ENCODE peak calls at places on chromosomes 4 and X, in ten cellular contexts. V, W, S, P, H, N, Z, D, O and K are unnamed samples.

GRCh38 chrX:152842772-152843338 is 12.0 kb downstream of the NSDHL start:
- DNase-seq in D (no peak), H (no peak), P (no peak), N (no peak), V (no peak), O (no peak), Z (no peak), W (no peak), S (no peak), K (no peak)

GRCh38 chr4:156774422-156774821 is 197.2 kb downstream of the PDGFC start:
- DNase-seq in O (peak; percentile 72), D (peak; percentile 86), V (no peak), P (no peak), W (no peak), S (no peak), Z (no peak), N (no peak), H (no peak), K (peak; percentile 82)

GRCh38 chr4:118740869-118741268 is 55.7 kb downstream of the METTL14 start:
- DNase-seq in O (no peak), W (no peak), H (no peak), D (no peak), V (no peak), Z (peak; percentile 1), N (no peak), P (peak; percentile 55), S (no peak), K (no peak)

GRCh38 chr4:38315296-38315695 is 348.7 kb upstream of the KLF3 start:
- DNase-seq in S (no peak), Z (no peak), V (no peak), O (no peak), H (no peak), P (no peak), D (no peak), W (no peak), N (no peak), K (no peak)

GRCh38 chrX:36909584-36909983 is 98.6 kb upstream of the FAM47C start:
- DNase-seq in Z (no peak), P (no peak), V (no peak), O (no peak), H (no peak), D (no peak), S (no peak), W (no peak), N (no peak), K (no peak)

GRCh38 chr4:40325406-40326019 is 9.6 kb upstream of the CHRNA9 start:
- DNase-seq in N (peak; percentile 36), O (no peak), D (peak; percentile 52), S (no peak), V (peak; percentile 46), P (peak; percentile 67), Z (peak; percentile 59), W (no peak), H (no peak), K (peak; percentile 50)

GRCh38 chr4:47418147-47418546 is 45.4 kb downstream of the COMMD8 start:
- DNase-seq in P (no peak), W (no peak), N (no peak), S (no peak), V (no peak), H (no peak), D (no peak), Z (no peak), O (no peak), K (no peak)

GRCh38 chr4:94803181-94803580 is 45.4 kb downstream of the BMPR1B start:
- DNase-seq in O (no peak), W (no peak), H (no peak), V (no peak), S (no peak), Z (no peak), N (no peak), D (no peak), P (no peak), K (no peak)

GRCh38 chr4:8665406-8666360 is 73.1 kb downstream of the CPZ start:
- DNase-seq in H (no peak), W (no peak), D (no peak), V (no peak), P (no peak), Z (no peak), S (no peak), N (no peak), O (no peak), K (no peak)

GRCh38 chrX:107561468-107562215 is 66.7 kb upstream of the PRPS1 start:
- DNase-seq in O (no peak), Z (no peak), H (no peak), V (no peak), D (no peak), S (no peak), P (no peak), W (no peak), N (no peak), K (no peak)

GRCh38 chr4:76562161-76562560 is 127.1 kb downstream of the SHROOM3 start:
- DNase-seq in D (peak; percentile 38), N (no peak), S (no peak), V (no peak), W (no peak), H (no peak), Z (no peak), P (no peak), O (no peak), K (peak; percentile 49)

GRCh38 chr4:172149329-172149728 is 336.1 kb downstream of the GALNTL6 start:
- DNase-seq in S (no peak), Z (no peak), P (peak; percentile 66), D (no peak), W (no peak), H (no peak), O (no peak), N (no peak), V (no peak), K (no peak)

GRCh38 chrX:39753296-39753996 is 344.3 kb downstream of the BCOR start:
- DNase-seq in Z (no peak), O (no peak), S (no peak), P (no peak), W (no peak), V (no peak), N (no peak), D (peak; percentile 34), H (no peak), K (no peak)

GRCh38 chrX:78388663-78389062 is 61.3 kb upstream of the CYSLTR1 start:
- DNase-seq in V (no peak), H (no peak), P (no peak), Z (no peak), O (no peak), N (no peak), S (no peak), D (no peak), W (no peak), K (no peak)
- H3K9me3 ChIP-seq in V (no peaks in the 10 kb centered on the region), H (no peaks in the 10 kb centered on the region), P (no peaks in the 10 kb centered on the region), Z (no peaks in the 10 kb centered on the region), O (no peaks in the 10 kb centered on the region), N (peaks cover 12% of the 10 kb centered on the region), S (no peaks in the 10 kb centered on the region), D (peaks cover 16% of the 10 kb centered on the region), W (peaks cover 3% of the 10 kb centered on the region), K (no peaks in the 10 kb centered on the region)

GRCh38 chrX:17164936-17165335 is 210.1 kb upstream of the NHS start:
- DNase-seq in P (no peak), S (no peak), W (no peak), D (peak; percentile 57), Z (no peak), N (no peak), H (no peak), V (no peak), O (no peak), K (no peak)
- H3K9me3 ChIP-seq in P (peaks cover 6% of the 10 kb centered on the region), S (no peaks in the 10 kb centered on the region), W (peaks cover 1% of the 10 kb centered on the region), D (peaks cover 7% of the 10 kb centered on the region), Z (peaks cover 5% of the 10 kb centered on the region), N (peaks cover 9% of the 10 kb centered on the region), H (no peaks in the 10 kb centered on the region), V (peaks cover 3% of the 10 kb centered on the region), O (no peaks in the 10 kb centered on the region), K (no peaks in the 10 kb centered on the region)

GRCh38 chr4:15015170-15015569 is 12.9 kb downstream of the CPEB2 start:
- DNase-seq in Z (no peak), H (no peak), N (no peak), P (no peak), V (no peak), D (no peak), W (no peak), O (no peak), S (no peak), K (no peak)

GRCh38 chr4:15020502-15021286 is 18.4 kb downstream of the CPEB2 start:
- DNase-seq in P (no peak), W (peak; percentile 25), O (no peak), Z (no peak), V (no peak), N (no peak), H (no peak), S (no peak), D (no peak), K (no peak)

GRCh38 chr4:15021946-15022345 is 19.7 kb downstream of the CPEB2 start:
- DNase-seq in Z (no peak), P (no peak), S (no peak), W (no peak), H (no peak), V (no peak), D (no peak), O (no peak), N (no peak), K (no peak)

GRCh38 chr4:15021301-15021700 is 19.0 kb downstream of the CPEB2 start:
- DNase-seq in W (no peak), H (no peak), Z (no peak), O (no peak), P (no peak), S (no peak), V (no peak), N (no peak), D (no peak), K (no peak)

DNA sequence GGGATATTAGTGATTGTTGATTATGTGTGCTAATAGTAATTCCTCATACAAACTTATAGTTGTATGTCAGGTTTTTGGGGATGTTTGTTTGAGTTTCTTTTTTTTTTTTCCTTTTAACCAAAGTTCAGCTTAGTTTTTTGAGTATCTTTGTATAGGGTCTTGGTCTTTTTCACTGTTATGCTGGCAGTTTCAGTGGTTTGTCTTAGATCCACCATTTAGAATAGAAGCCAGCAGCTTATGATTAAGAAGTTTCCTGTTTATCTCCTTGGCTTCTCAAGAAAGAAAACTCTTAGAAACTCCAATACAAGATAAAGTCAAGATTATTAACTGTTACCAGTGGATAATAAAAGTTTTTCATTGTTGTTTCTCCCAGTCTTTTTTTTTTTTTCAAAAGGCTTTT is 16.1 kb downstream of the CPEB2 start:
- DNase-seq in V (no peak), D (no peak), O (no peak), Z (no peak), N (no peak), S (no peak), P (no peak), H (no peak), W (no peak), K (no peak)
- H3K9me3 ChIP-seq in V (no peaks in the 10 kb centered on the region), D (no peaks in the 10 kb centered on the region), O (no peaks in the 10 kb centered on the region), Z (no peaks in the 10 kb centered on the region), N (no peaks in the 10 kb centered on the region), S (no peaks in the 10 kb centered on the region), P (no peaks in the 10 kb centered on the region), H (no peaks in the 10 kb centered on the region), W (no peaks in the 10 kb centered on the region), K (no peaks in the 10 kb centered on the region)

DNA sequence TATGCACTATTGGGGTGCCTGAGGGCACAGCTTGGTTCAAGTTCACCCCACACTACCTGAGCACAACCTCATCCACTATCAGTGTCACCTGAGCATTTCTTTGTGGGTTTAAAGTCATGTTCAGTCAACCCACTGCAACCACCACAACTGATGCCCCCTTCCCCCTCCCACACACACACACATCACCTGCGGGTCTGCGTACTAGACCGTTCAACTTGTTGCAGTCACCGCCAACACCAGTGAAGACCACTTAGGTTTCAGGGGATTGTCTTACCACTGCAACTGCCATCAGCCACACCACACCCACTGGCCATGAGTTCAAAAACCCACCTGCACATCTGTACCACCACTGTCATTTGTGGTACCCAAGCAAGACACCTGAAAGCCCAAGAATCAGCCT is 355.0 kb downstream of the SH3BGRL start:
- DNase-seq in P (no peak), H (no peak), Z (no peak), O (no peak), N (no peak), S (no peak), V (no peak), W (no peak), D (no peak), K (no peak)
- H3K9me3 ChIP-seq in P (no peaks in the 10 kb centered on the region), H (no peaks in the 10 kb centered on the region), Z (no peaks in the 10 kb centered on the region), O (no peaks in the 10 kb centered on the region), N (no peaks in the 10 kb centered on the region), S (no peaks in the 10 kb centered on the region), V (no peaks in the 10 kb centered on the region), W (no peaks in the 10 kb centered on the region), D (no peaks in the 10 kb centered on the region), K (no peaks in the 10 kb centered on the region)